ENCODE peak calls at places on chromosomes 1 and 21, in four cellular contexts. One of them, this sample, is unnamed.

GRCh38 chr1:168945870-168946269 is 160.6 kb upstream of the ATP1B1 start:
- DNase-seq in ovary: peak
- DNase-seq in uterus: no peak
- DNase-seq in B cell: no peak
- DNase-seq in this sample: no peak

GRCh38 chr1:228978486-228979324 is 243.4 kb downstream of the RHOU start:
- DNase-seq in uterus: peak
- DNase-seq in ovary: peak
- DNase-seq in B cell: no peak
- DNase-seq in this sample: no peak

GRCh38 chr1:236895665-236896387 is 100.7 kb downstream of the MTR start:
- DNase-seq in uterus: no peak
- DNase-seq in B cell: no peak
- DNase-seq in ovary: no peak
- DNase-seq in this sample: no peak

GRCh38 chr21:20257052-20257451 is 741.2 kb upstream of the NCAM2 start:
- DNase-seq in uterus: no peak
- DNase-seq in ovary: no peak
- DNase-seq in B cell: no peak
- DNase-seq in this sample: no peak

GRCh38 chr1:102089791-102090190 is 93.1 kb upstream of the OLFM3 start:
- DNase-seq in uterus: no peak
- DNase-seq in ovary: no peak
- DNase-seq in B cell: no peak
- DNase-seq in this sample: no peak

GRCh38 chr1:5647226-5647625 is 345.0 kb downstream of the NPHP4 start:
- DNase-seq in B cell: no peak
- DNase-seq in ovary: no peak
- DNase-seq in uterus: no peak
- DNase-seq in this sample: no peak

GRCh38 chr1:9597361-9598315 is 8.9 kb downstream of the TMEM201 start:
- DNase-seq in B cell: no peak
- DNase-seq in uterus: no peak
- DNase-seq in ovary: no peak
- DNase-seq in this sample: no peak

GRCh38 chr1:108511764-108512163 is 48.1 kb upstream of the EEIG2 start:
- DNase-seq in B cell: no peak
- DNase-seq in uterus: no peak
- DNase-seq in ovary: no peak
- DNase-seq in this sample: no peak

GRCh38 chr21:36676039-36676950 is 22.6 kb upstream of the SIM2 start:
- DNase-seq in B cell: no peak
- DNase-seq in uterus: no peak
- DNase-seq in ovary: no peak
- DNase-seq in this sample: no peak

GRCh38 chr21:17931080-17931479 is 111.9 kb upstream of the C21orf91 start:
- DNase-seq in B cell: no peak
- DNase-seq in uterus: no peak
- DNase-seq in ovary: no peak
- DNase-seq in this sample: no peak

GRCh38 chr1:223301346-223301745 is 62.6 kb downstream of the SUSD4 start:
- DNase-seq in uterus: no peak
- DNase-seq in B cell: no peak
- DNase-seq in ovary: no peak
- DNase-seq in this sample: no peak

GRCh38 chr1:94949681-94950661 is 23.1 kb upstream of the CNN3 start:
- DNase-seq in B cell: no peak
- DNase-seq in ovary: no peak
- DNase-seq in uterus: no peak
- DNase-seq in this sample: no peak

GRCh38 chr1:230104395-230105244 is 37.6 kb downstream of the GALNT2 start:
- DNase-seq in ovary: peak
- DNase-seq in uterus: peak
- DNase-seq in B cell: peak
- DNase-seq in this sample: peak

GRCh38 chr1:190439447-190439846 is 38.2 kb downstream of the BRINP3 start:
- DNase-seq in ovary: no peak
- DNase-seq in B cell: no peak
- DNase-seq in uterus: no peak
- DNase-seq in this sample: no peak

GRCh38 chr1:37763791-37764741 is 854 bp downstream of the EPHA10 start:
- DNase-seq in B cell: peak
- DNase-seq in ovary: no peak
- DNase-seq in uterus: no peak
- DNase-seq in this sample: no peak

GRCh38 chr1:13619909-13620308 is 36.3 kb downstream of the PDPN start:
- DNase-seq in uterus: peak
- DNase-seq in B cell: no peak
- DNase-seq in ovary: peak
- DNase-seq in this sample: no peak

GRCh38 chr1:59776960-59777852 is 37.5 kb upstream of the HOOK1 start:
- DNase-seq in B cell: no peak
- DNase-seq in uterus: no peak
- DNase-seq in ovary: no peak
- DNase-seq in this sample: no peak

GRCh38 chr1:114118351-114118990 is 35.2 kb downstream of the SYT6 start:
- DNase-seq in uterus: no peak
- DNase-seq in B cell: no peak
- DNase-seq in ovary: no peak
- DNase-seq in this sample: no peak

GRCh38 chr21:35222021-35222420 is 172.9 kb upstream of the RUNX1 start:
- DNase-seq in ovary: no peak
- DNase-seq in B cell: no peak
- DNase-seq in uterus: no peak
- DNase-seq in this sample: no peak

GRCh38 chr21:44534688-44535087 is 5.3 kb downstream of the KRTAP10-1 start:
- DNase-seq in B cell: no peak
- DNase-seq in uterus: no peak
- DNase-seq in ovary: no peak
- DNase-seq in this sample: no peak

GRCh38 chr1:179921981-179922380 is 32.6 kb upstream of the CEP350 start:
- DNase-seq in ovary: no peak
- DNase-seq in uterus: no peak
- DNase-seq in B cell: no peak
- DNase-seq in this sample: no peak

DNA sequence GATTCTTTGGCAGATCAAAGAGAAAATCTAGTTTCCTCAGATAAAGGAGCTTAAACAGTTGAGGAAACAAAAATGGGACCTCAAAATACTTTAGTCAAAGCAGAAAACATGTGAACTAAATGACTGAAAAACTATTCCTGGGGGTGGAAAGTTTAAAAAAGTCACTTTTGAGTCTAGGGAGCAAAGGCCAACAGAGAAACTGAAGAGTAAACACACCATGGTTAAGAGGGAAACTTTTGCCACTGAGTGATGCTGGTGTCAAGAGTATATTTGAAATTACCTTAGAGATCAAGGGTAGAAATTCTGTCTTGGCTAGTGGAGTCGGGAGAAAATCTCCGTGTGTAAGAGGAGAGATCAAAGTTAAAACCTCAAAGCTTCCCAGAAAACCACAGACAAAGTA is 501.2 kb upstream of the ADGRL4 start:
- DNase-seq in ovary: no peak
- DNase-seq in B cell: no peak
- DNase-seq in uterus: no peak
- DNase-seq in this sample: no peak
- TF ChIP-seq CTCF in ovary: no peak
- TF ChIP-seq CTCF in B cell: no peak
- TF ChIP-seq CTCF in uterus: no peak
- TF ChIP-seq CTCF in this sample: no peak

GRCh38 chr1:206479164-206480125 is 9.2 kb downstream of the IKBKE start:
- DNase-seq in ovary: peak
- DNase-seq in uterus: peak
- DNase-seq in B cell: peak
- DNase-seq in this sample: no peak
- TF ChIP-seq CTCF in ovary: peak
- TF ChIP-seq CTCF in uterus: peak
- TF ChIP-seq CTCF in B cell: peak
- TF ChIP-seq CTCF in this sample: peak

GRCh38 chr21:23160914-23161313 is 2162.7 kb downstream of the NCAM2 start:
- DNase-seq in ovary: no peak
- DNase-seq in uterus: no peak
- DNase-seq in B cell: no peak
- DNase-seq in this sample: no peak
- TF ChIP-seq CTCF in ovary: no peak
- TF ChIP-seq CTCF in uterus: no peak
- TF ChIP-seq CTCF in B cell: no peak
- TF ChIP-seq CTCF in this sample: no peak

GRCh38 chr1:55285849-55286248 is 70.7 kb upstream of the USP24 start:
- DNase-seq in ovary: no peak
- DNase-seq in uterus: no peak
- DNase-seq in B cell: no peak
- DNase-seq in this sample: no peak
- TF ChIP-seq CTCF in ovary: no peak
- TF ChIP-seq CTCF in uterus: no peak
- TF ChIP-seq CTCF in B cell: no peak
- TF ChIP-seq CTCF in this sample: no peak

This sample was measured in CD14-positive monocyte.